ENCODE peak calls at places on chromosome 15, in six cellular contexts. One of them, this sample, is unnamed.

GRCh38 chr15:85568261-85568808 is 187.9 kb downstream of the AKAP13 start:
- DNase-seq in Daoy: no peak
- DNase-seq in right cardiac atrium: no peak
- DNase-seq in GM04503: no peak
- DNase-seq in HTR-8/SVneo: no peak
- DNase-seq in nucleus accumbens: no peak
- DNase-seq in this sample: no peak

GRCh38 chr15:59689626-59690236 is 611 bp upstream of the BNIP2 start:
- DNase-seq in Daoy: peak
- DNase-seq in right cardiac atrium: peak
- DNase-seq in GM04503: peak
- DNase-seq in HTR-8/SVneo: no peak
- DNase-seq in nucleus accumbens: peak
- DNase-seq in this sample: peak

GRCh38 chr15:81813215-81813614 is 232.6 kb downstream of the MEX3B start:
- DNase-seq in Daoy: peak
- DNase-seq in right cardiac atrium: no peak
- DNase-seq in GM04503: no peak
- DNase-seq in HTR-8/SVneo: peak
- DNase-seq in nucleus accumbens: no peak
- DNase-seq in this sample: no peak

GRCh38 chr15:39616731-39617455 is 36.0 kb downstream of the THBS1 start:
- DNase-seq in Daoy: no peak
- DNase-seq in right cardiac atrium: no peak
- DNase-seq in GM04503: no peak
- DNase-seq in HTR-8/SVneo: no peak
- DNase-seq in nucleus accumbens: no peak
- DNase-seq in this sample: no peak

GRCh38 chr15:100439566-100439965 is 89.2 kb downstream of the CERS3 start:
- DNase-seq in Daoy: no peak
- DNase-seq in right cardiac atrium: no peak
- DNase-seq in GM04503: no peak
- DNase-seq in HTR-8/SVneo: no peak
- DNase-seq in nucleus accumbens: no peak
- DNase-seq in this sample: no peak

GRCh38 chr15:85312925-85313324 is 67.5 kb upstream of the AKAP13 start:
- DNase-seq in Daoy: peak
- DNase-seq in right cardiac atrium: no peak
- DNase-seq in GM04503: no peak
- DNase-seq in HTR-8/SVneo: no peak
- DNase-seq in nucleus accumbens: no peak
- DNase-seq in this sample: no peak

GRCh38 chr15:92624401-92624991 is 31.1 kb downstream of the FAM174B start:
- DNase-seq in Daoy: no peak
- DNase-seq in right cardiac atrium: peak
- DNase-seq in GM04503: peak
- DNase-seq in HTR-8/SVneo: no peak
- DNase-seq in nucleus accumbens: peak
- DNase-seq in this sample: peak

GRCh38 chr15:67013696-67014095 is 51.7 kb upstream of the SMAD3 start:
- DNase-seq in Daoy: peak
- DNase-seq in right cardiac atrium: peak
- DNase-seq in GM04503: no peak
- DNase-seq in HTR-8/SVneo: peak
- DNase-seq in nucleus accumbens: no peak
- DNase-seq in this sample: no peak

GRCh38 chr15:75672111-75672602 is 24.4 kb downstream of the SNX33 start:
- DNase-seq in Daoy: no peak
- DNase-seq in right cardiac atrium: no peak
- DNase-seq in GM04503: no peak
- DNase-seq in HTR-8/SVneo: no peak
- DNase-seq in nucleus accumbens: no peak
- DNase-seq in this sample: no peak

GRCh38 chr15:62444104-62445027 is 279.3 kb upstream of the C2CD4B start:
- DNase-seq in Daoy: peak
- DNase-seq in right cardiac atrium: no peak
- DNase-seq in GM04503: peak
- DNase-seq in HTR-8/SVneo: no peak
- DNase-seq in nucleus accumbens: peak
- DNase-seq in this sample: no peak

GRCh38 chr15:68349173-68349572 is 71.6 kb downstream of the FEM1B start:
- DNase-seq in Daoy: no peak
- DNase-seq in right cardiac atrium: no peak
- DNase-seq in GM04503: no peak
- DNase-seq in HTR-8/SVneo: no peak
- DNase-seq in nucleus accumbens: no peak
- DNase-seq in this sample: no peak

GRCh38 chr15:62163847-62164499 is 1.1 kb downstream of the C2CD4B start:
- DNase-seq in Daoy: peak
- DNase-seq in right cardiac atrium: peak
- DNase-seq in GM04503: no peak
- DNase-seq in HTR-8/SVneo: no peak
- DNase-seq in nucleus accumbens: no peak
- DNase-seq in this sample: no peak